ENCODE peak calls at places on chromosomes 7 and 10, in seven cellular contexts. B is amniotic stem cell, R is RCC 7860, L is NCI-H2081, G is GM12865, D is COR-L47, F is adipocyte. O is an unnamed sample.

GRCh38 chr10:76359001-76359400 is 927.6 kb downstream of the LRMDA start:
- DNase-seq in D (no peak), L (no peak), B (no peak), G (no peak), R (no peak), F (no peak), O (no peak)

GRCh38 chr10:87658383-87658795 is 1.3 kb upstream of the PAPSS2 start:
- DNase-seq in L (no peak), R (peak), G (no peak), D (peak), F (no peak), B (no peak), O (no peak)

GRCh38 chr10:75508814-75509306 is 77.4 kb downstream of the LRMDA start:
- DNase-seq in B (no peak), G (peak), R (no peak), F (no peak), L (no peak), D (no peak), O (no peak)

GRCh38 chr7:16098058-16098457 is 323.3 kb downstream of the CRPPA start:
- DNase-seq in G (no peak), R (no peak), B (no peak), L (no peak), D (no peak), F (peak), O (no peak)

GRCh38 chr7:749121-749520 is 22.0 kb upstream of the PRKAR1B start:
- DNase-seq in B (no peak), D (no peak), G (no peak), F (no peak), L (no peak), R (no peak), O (no peak)

GRCh38 chr10:24908793-24909423 is 43.5 kb downstream of the PRTFDC1 start:
- DNase-seq in B (no peak), F (peak), L (no peak), D (no peak), G (no peak), R (peak), O (peak)

GRCh38 chr7:24704311-24704710 is 53.0 kb downstream of the GSDME start:
- DNase-seq in G (no peak), B (no peak), D (no peak), F (peak), R (no peak), L (no peak), O (no peak)

GRCh38 chr10:100209303-100209702 is 20.1 kb downstream of the CHUK start:
- DNase-seq in R (no peak), G (no peak), D (no peak), B (no peak), F (peak), L (no peak), O (no peak)

GRCh38 chr10:79193694-79194382 is 125.1 kb downstream of the ZMIZ1 start:
- DNase-seq in B (no peak), D (no peak), R (no peak), G (no peak), L (no peak), F (no peak), O (no peak)

GRCh38 chr10:119253433-119254174 is 46.2 kb downstream of the GRK5 start:
- DNase-seq in D (no peak), R (peak), B (peak), G (no peak), F (peak), L (no peak), O (peak)

GRCh38 chr10:12299222-12299973 is 49.9 kb upstream of the CAMK1D start:
- DNase-seq in L (no peak), B (no peak), D (no peak), R (no peak), G (no peak), F (no peak), O (no peak)

GRCh38 chr7:74320645-74321178 is 31.5 kb downstream of the CLIP2 start:
- DNase-seq in G (peak), R (no peak), F (no peak), L (no peak), D (no peak), B (no peak), O (no peak)

GRCh38 chr7:115782716-115783460 is 247.7 kb downstream of the TFEC start:
- DNase-seq in R (no peak), G (no peak), L (peak), D (peak), B (no peak), F (peak), O (no peak)

GRCh38 chr10:32982293-32982709 is 24.3 kb upstream of the ITGB1 start:
- DNase-seq in B (peak), L (no peak), F (peak), D (no peak), G (no peak), R (peak), O (peak)

GRCh38 chr7:97401398-97401797 is 283.9 kb downstream of the SDHAF3 start:
- DNase-seq in L (no peak), F (no peak), G (no peak), B (no peak), R (no peak), D (peak), O (no peak)

GRCh38 chr10:77809336-77809735 is 117.2 kb downstream of the DLG5 start:
- DNase-seq in B (no peak), G (no peak), F (no peak), R (no peak), L (no peak), D (no peak), O (no peak)

GRCh38 chr7:53611043-53611442 is 575.6 kb downstream of the POM121L12 start:
- DNase-seq in L (no peak), B (no peak), D (no peak), G (no peak), F (no peak), R (no peak), O (no peak)